ENCODE peak calls at places on chromosomes 2 and 18, in seven cellular contexts. One of them, this sample, is unnamed.

GRCh38 chr2:217945530-217945929 is 57.3 kb downstream of the TNS1 start:
- DNase-seq in epithelial cell of esophagus: no peak
- DNase-seq in GM06990: no peak
- DNase-seq in fibroblast of lung: no peak
- DNase-seq in upper lobe of left lung: no peak
- DNase-seq in CD8-positive, alpha-beta memory T cell: no peak
- DNase-seq in naive thymus-derived CD4-positive, alpha-beta T cell: no peak
- DNase-seq in this sample: no peak

GRCh38 chr2:115413796-115414195 is 971.4 kb downstream of the DPP10 start:
- DNase-seq in upper lobe of left lung: no peak
- DNase-seq in GM06990: no peak
- DNase-seq in naive thymus-derived CD4-positive, alpha-beta T cell: no peak
- DNase-seq in fibroblast of lung: no peak
- DNase-seq in epithelial cell of esophagus: no peak
- DNase-seq in CD8-positive, alpha-beta memory T cell: no peak
- DNase-seq in this sample: no peak

GRCh38 chr18:36448384-36449290 is 151.1 kb downstream of the FHOD3 start:
- DNase-seq in epithelial cell of esophagus: no peak
- DNase-seq in naive thymus-derived CD4-positive, alpha-beta T cell: no peak
- DNase-seq in upper lobe of left lung: no peak
- DNase-seq in fibroblast of lung: no peak
- DNase-seq in GM06990: no peak
- DNase-seq in CD8-positive, alpha-beta memory T cell: no peak
- DNase-seq in this sample: no peak

GRCh38 chr2:198782734-198783133 is 675.0 kb downstream of the SATB2 start:
- DNase-seq in naive thymus-derived CD4-positive, alpha-beta T cell: no peak
- DNase-seq in fibroblast of lung: no peak
- DNase-seq in epithelial cell of esophagus: no peak
- DNase-seq in GM06990: no peak
- DNase-seq in CD8-positive, alpha-beta memory T cell: no peak
- DNase-seq in upper lobe of left lung: no peak
- DNase-seq in this sample: no peak

GRCh38 chr2:2667690-2668089 is 336.6 kb upstream of the MYT1L start:
- DNase-seq in fibroblast of lung: no peak
- DNase-seq in epithelial cell of esophagus: no peak
- DNase-seq in CD8-positive, alpha-beta memory T cell: no peak
- DNase-seq in GM06990: no peak
- DNase-seq in upper lobe of left lung: no peak
- DNase-seq in naive thymus-derived CD4-positive, alpha-beta T cell: no peak
- DNase-seq in this sample: no peak

GRCh38 chr18:27921392-27921791 is 255.5 kb downstream of the CDH2 start:
- DNase-seq in epithelial cell of esophagus: no peak
- DNase-seq in upper lobe of left lung: no peak
- DNase-seq in naive thymus-derived CD4-positive, alpha-beta T cell: no peak
- DNase-seq in fibroblast of lung: no peak
- DNase-seq in GM06990: no peak
- DNase-seq in CD8-positive, alpha-beta memory T cell: no peak
- DNase-seq in this sample: no peak

GRCh38 chr2:181304011-181304844 is 153.0 kb upstream of the ITGA4 start:
- DNase-seq in fibroblast of lung: no peak
- DNase-seq in epithelial cell of esophagus: no peak
- DNase-seq in GM06990: peak
- DNase-seq in CD8-positive, alpha-beta memory T cell: no peak
- DNase-seq in upper lobe of left lung: no peak
- DNase-seq in naive thymus-derived CD4-positive, alpha-beta T cell: no peak
- DNase-seq in this sample: no peak

GRCh38 chr2:193141-193552 is 70.7 kb downstream of the SH3YL1 start:
- DNase-seq in GM06990: no peak
- DNase-seq in naive thymus-derived CD4-positive, alpha-beta T cell: no peak
- DNase-seq in fibroblast of lung: peak
- DNase-seq in CD8-positive, alpha-beta memory T cell: peak
- DNase-seq in upper lobe of left lung: no peak
- DNase-seq in epithelial cell of esophagus: no peak
- DNase-seq in this sample: peak

GRCh38 chr2:121189656-121190381 is 95.2 kb downstream of the TFCP2L1 start:
- DNase-seq in GM06990: no peak
- DNase-seq in CD8-positive, alpha-beta memory T cell: no peak
- DNase-seq in upper lobe of left lung: no peak
- DNase-seq in fibroblast of lung: no peak
- DNase-seq in naive thymus-derived CD4-positive, alpha-beta T cell: no peak
- DNase-seq in epithelial cell of esophagus: no peak
- DNase-seq in this sample: no peak

GRCh38 chr2:98715812-98716451 is 15.0 kb downstream of the MGAT4A start:
- DNase-seq in fibroblast of lung: no peak
- DNase-seq in GM06990: no peak
- DNase-seq in upper lobe of left lung: no peak
- DNase-seq in naive thymus-derived CD4-positive, alpha-beta T cell: no peak
- DNase-seq in epithelial cell of esophagus: no peak
- DNase-seq in CD8-positive, alpha-beta memory T cell: no peak
- DNase-seq in this sample: no peak

GRCh38 chr2:213834331-213834730 is 550.1 kb downstream of the SPAG16 start:
- DNase-seq in fibroblast of lung: peak
- DNase-seq in CD8-positive, alpha-beta memory T cell: no peak
- DNase-seq in naive thymus-derived CD4-positive, alpha-beta T cell: no peak
- DNase-seq in GM06990: no peak
- DNase-seq in epithelial cell of esophagus: peak
- DNase-seq in upper lobe of left lung: no peak
- DNase-seq in this sample: no peak

GRCh38 chr2:112005391-112006075 is 49.5 kb upstream of the TMEM87B start:
- DNase-seq in naive thymus-derived CD4-positive, alpha-beta T cell: no peak
- DNase-seq in upper lobe of left lung: no peak
- DNase-seq in fibroblast of lung: no peak
- DNase-seq in CD8-positive, alpha-beta memory T cell: no peak
- DNase-seq in GM06990: no peak
- DNase-seq in epithelial cell of esophagus: no peak
- DNase-seq in this sample: no peak

GRCh38 chr2:97868986-97869721 is 126.6 kb downstream of the TMEM131 start:
- DNase-seq in fibroblast of lung: peak
- DNase-seq in upper lobe of left lung: peak
- DNase-seq in CD8-positive, alpha-beta memory T cell: no peak
- DNase-seq in GM06990: no peak
- DNase-seq in naive thymus-derived CD4-positive, alpha-beta T cell: no peak
- DNase-seq in epithelial cell of esophagus: peak
- DNase-seq in this sample: no peak

GRCh38 chr2:25810428-25810827 is 67.9 kb downstream of the ASXL2 start:
- DNase-seq in epithelial cell of esophagus: no peak
- DNase-seq in fibroblast of lung: no peak
- DNase-seq in CD8-positive, alpha-beta memory T cell: no peak
- DNase-seq in naive thymus-derived CD4-positive, alpha-beta T cell: no peak
- DNase-seq in GM06990: no peak
- DNase-seq in upper lobe of left lung: no peak
- DNase-seq in this sample: no peak

GRCh38 chr2:146119586-146119985 is 1599.7 kb upstream of the ZEB2 start:
- DNase-seq in epithelial cell of esophagus: peak
- DNase-seq in GM06990: no peak
- DNase-seq in naive thymus-derived CD4-positive, alpha-beta T cell: no peak
- DNase-seq in fibroblast of lung: no peak
- DNase-seq in upper lobe of left lung: no peak
- DNase-seq in CD8-positive, alpha-beta memory T cell: no peak
- DNase-seq in this sample: no peak

GRCh38 chr2:129912066-129912820 is 67.2 kb upstream of the RAB6C start:
- DNase-seq in GM06990: no peak
- DNase-seq in epithelial cell of esophagus: no peak
- DNase-seq in fibroblast of lung: no peak
- DNase-seq in upper lobe of left lung: no peak
- DNase-seq in naive thymus-derived CD4-positive, alpha-beta T cell: no peak
- DNase-seq in CD8-positive, alpha-beta memory T cell: no peak
- DNase-seq in this sample: no peak

GRCh38 chr2:213723707-213724106 is 439.4 kb downstream of the SPAG16 start:
- DNase-seq in CD8-positive, alpha-beta memory T cell: no peak
- DNase-seq in fibroblast of lung: no peak
- DNase-seq in naive thymus-derived CD4-positive, alpha-beta T cell: no peak
- DNase-seq in upper lobe of left lung: no peak
- DNase-seq in epithelial cell of esophagus: no peak
- DNase-seq in GM06990: no peak
- DNase-seq in this sample: no peak

GRCh38 chr2:88832256-88832991 is 141.0 kb downstream of the RPIA start:
- DNase-seq in upper lobe of left lung: no peak
- DNase-seq in epithelial cell of esophagus: no peak
- DNase-seq in naive thymus-derived CD4-positive, alpha-beta T cell: no peak
- DNase-seq in GM06990: no peak
- DNase-seq in CD8-positive, alpha-beta memory T cell: no peak
- DNase-seq in fibroblast of lung: no peak
- DNase-seq in this sample: no peak

GRCh38 chr18:49161627-49162026 is 210.9 kb upstream of the SMAD7 start:
- DNase-seq in epithelial cell of esophagus: no peak
- DNase-seq in upper lobe of left lung: no peak
- DNase-seq in CD8-positive, alpha-beta memory T cell: no peak
- DNase-seq in GM06990: peak
- DNase-seq in naive thymus-derived CD4-positive, alpha-beta T cell: no peak
- DNase-seq in fibroblast of lung: peak
- DNase-seq in this sample: no peak

GRCh38 chr2:229805559-229805958 is 91.2 kb upstream of the DNER start:
- DNase-seq in naive thymus-derived CD4-positive, alpha-beta T cell: no peak
- DNase-seq in upper lobe of left lung: no peak
- DNase-seq in CD8-positive, alpha-beta memory T cell: no peak
- DNase-seq in fibroblast of lung: no peak
- DNase-seq in epithelial cell of esophagus: no peak
- DNase-seq in GM06990: no peak
- DNase-seq in this sample: no peak

GRCh38 chr2:8457092-8457481 is 224.8 kb upstream of the ID2 start:
- DNase-seq in upper lobe of left lung: no peak
- DNase-seq in naive thymus-derived CD4-positive, alpha-beta T cell: no peak
- DNase-seq in CD8-positive, alpha-beta memory T cell: peak
- DNase-seq in fibroblast of lung: no peak
- DNase-seq in epithelial cell of esophagus: no peak
- DNase-seq in GM06990: no peak
- DNase-seq in this sample: no peak

GRCh38 chr2:201931955-201932354 is 101.7 kb upstream of the FZD7 start:
- DNase-seq in fibroblast of lung: no peak
- DNase-seq in GM06990: no peak
- DNase-seq in naive thymus-derived CD4-positive, alpha-beta T cell: no peak
- DNase-seq in epithelial cell of esophagus: peak
- DNase-seq in CD8-positive, alpha-beta memory T cell: no peak
- DNase-seq in upper lobe of left lung: no peak
- DNase-seq in this sample: no peak

GRCh38 chr2:240931319-240931949 is 25.3 kb downstream of the CROCC2 start:
- DNase-seq in GM06990: no peak
- DNase-seq in naive thymus-derived CD4-positive, alpha-beta T cell: no peak
- DNase-seq in epithelial cell of esophagus: no peak
- DNase-seq in upper lobe of left lung: no peak
- DNase-seq in CD8-positive, alpha-beta memory T cell: peak
- DNase-seq in fibroblast of lung: no peak
- DNase-seq in this sample: no peak

GRCh38 chr2:170817247-170817998 is 736 bp downstream of the GAD1 start:
- DNase-seq in CD8-positive, alpha-beta memory T cell: no peak
- DNase-seq in epithelial cell of esophagus: no peak
- DNase-seq in fibroblast of lung: peak
- DNase-seq in upper lobe of left lung: no peak
- DNase-seq in naive thymus-derived CD4-positive, alpha-beta T cell: no peak
- DNase-seq in GM06990: peak
- DNase-seq in this sample: no peak

GRCh38 chr2:71129114-71129890 is 727 bp downstream of the MCEE start:
- DNase-seq in upper lobe of left lung: no peak
- DNase-seq in GM06990: no peak
- DNase-seq in epithelial cell of esophagus: no peak
- DNase-seq in naive thymus-derived CD4-positive, alpha-beta T cell: no peak
- DNase-seq in CD8-positive, alpha-beta memory T cell: no peak
- DNase-seq in fibroblast of lung: no peak
- DNase-seq in this sample: no peak

GRCh38 chr2:81647715-81648114 is 1343.2 kb upstream of the LRRTM1 start:
- DNase-seq in GM06990: no peak
- DNase-seq in epithelial cell of esophagus: no peak
- DNase-seq in naive thymus-derived CD4-positive, alpha-beta T cell: no peak
- DNase-seq in upper lobe of left lung: no peak
- DNase-seq in CD8-positive, alpha-beta memory T cell: no peak
- DNase-seq in fibroblast of lung: no peak
- DNase-seq in this sample: no peak

GRCh38 chr2:44680424-44680971 is 261.0 kb upstream of the SIX3 start:
- DNase-seq in GM06990: no peak
- DNase-seq in fibroblast of lung: no peak
- DNase-seq in epithelial cell of esophagus: no peak
- DNase-seq in naive thymus-derived CD4-positive, alpha-beta T cell: no peak
- DNase-seq in CD8-positive, alpha-beta memory T cell: no peak
- DNase-seq in upper lobe of left lung: no peak
- DNase-seq in this sample: no peak
- H3K4me3 ChIP-seq in GM06990: no peak
- H3K4me3 ChIP-seq in fibroblast of lung: no peak
- H3K4me3 ChIP-seq in epithelial cell of esophagus: no peak
- H3K4me3 ChIP-seq in naive thymus-derived CD4-positive, alpha-beta T cell: no peak
- H3K4me3 ChIP-seq in CD8-positive, alpha-beta memory T cell: no peak
- H3K4me3 ChIP-seq in upper lobe of left lung: no peak
- H3K4me3 ChIP-seq in this sample: no peak

GRCh38 chr2:127887452-127888219 is 1.9 kb upstream of the AMMECR1L start:
- DNase-seq in naive thymus-derived CD4-positive, alpha-beta T cell: no peak
- DNase-seq in epithelial cell of esophagus: no peak
- DNase-seq in CD8-positive, alpha-beta memory T cell: no peak
- DNase-seq in fibroblast of lung: peak
- DNase-seq in upper lobe of left lung: no peak
- DNase-seq in GM06990: no peak
- DNase-seq in this sample: no peak
- H3K4me3 ChIP-seq in naive thymus-derived CD4-positive, alpha-beta T cell: peak
- H3K4me3 ChIP-seq in epithelial cell of esophagus: peak
- H3K4me3 ChIP-seq in CD8-positive, alpha-beta memory T cell: peak
- H3K4me3 ChIP-seq in fibroblast of lung: peak
- H3K4me3 ChIP-seq in upper lobe of left lung: peak
- H3K4me3 ChIP-seq in GM06990: peak
- H3K4me3 ChIP-seq in this sample: no peak

GRCh38 chr2:154495455-154495868 is 203.0 kb upstream of the KCNJ3 start:
- DNase-seq in CD8-positive, alpha-beta memory T cell: no peak
- DNase-seq in fibroblast of lung: no peak
- DNase-seq in upper lobe of left lung: no peak
- DNase-seq in GM06990: no peak
- DNase-seq in epithelial cell of esophagus: no peak
- DNase-seq in naive thymus-derived CD4-positive, alpha-beta T cell: no peak
- DNase-seq in this sample: no peak
- H3K4me3 ChIP-seq in CD8-positive, alpha-beta memory T cell: no peak
- H3K4me3 ChIP-seq in fibroblast of lung: no peak
- H3K4me3 ChIP-seq in upper lobe of left lung: no peak
- H3K4me3 ChIP-seq in GM06990: no peak
- H3K4me3 ChIP-seq in epithelial cell of esophagus: no peak
- H3K4me3 ChIP-seq in naive thymus-derived CD4-positive, alpha-beta T cell: no peak
- H3K4me3 ChIP-seq in this sample: no peak

GRCh38 chr18:23136326-23137092 is 1.2 kb downstream of the CABLES1 start:
- DNase-seq in CD8-positive, alpha-beta memory T cell: no peak
- DNase-seq in epithelial cell of esophagus: peak
- DNase-seq in naive thymus-derived CD4-positive, alpha-beta T cell: no peak
- DNase-seq in GM06990: peak
- DNase-seq in fibroblast of lung: peak
- DNase-seq in upper lobe of left lung: peak
- DNase-seq in this sample: no peak

GRCh38 chr18:23138470-23138869 is 3.2 kb downstream of the CABLES1 start:
- DNase-seq in CD8-positive, alpha-beta memory T cell: no peak
- DNase-seq in naive thymus-derived CD4-positive, alpha-beta T cell: no peak
- DNase-seq in epithelial cell of esophagus: no peak
- DNase-seq in GM06990: no peak
- DNase-seq in fibroblast of lung: no peak
- DNase-seq in upper lobe of left lung: peak
- DNase-seq in this sample: no peak

GRCh38 chr18:23137093-23137640 is 1.9 kb downstream of the CABLES1 start:
- DNase-seq in fibroblast of lung: peak
- DNase-seq in epithelial cell of esophagus: no peak
- DNase-seq in GM06990: no peak
- DNase-seq in upper lobe of left lung: peak
- DNase-seq in naive thymus-derived CD4-positive, alpha-beta T cell: no peak
- DNase-seq in CD8-positive, alpha-beta memory T cell: no peak
- DNase-seq in this sample: no peak

GRCh38 chr18:23135679-23136325 is 517 bp downstream of the CABLES1 start:
- DNase-seq in upper lobe of left lung: no peak
- DNase-seq in GM06990: peak
- DNase-seq in naive thymus-derived CD4-positive, alpha-beta T cell: no peak
- DNase-seq in CD8-positive, alpha-beta memory T cell: no peak
- DNase-seq in epithelial cell of esophagus: peak
- DNase-seq in fibroblast of lung: no peak
- DNase-seq in this sample: no peak

GRCh38 chr18:23137788-23138216 is 2.5 kb downstream of the CABLES1 start:
- DNase-seq in naive thymus-derived CD4-positive, alpha-beta T cell: no peak
- DNase-seq in CD8-positive, alpha-beta memory T cell: no peak
- DNase-seq in epithelial cell of esophagus: no peak
- DNase-seq in GM06990: no peak
- DNase-seq in upper lobe of left lung: peak
- DNase-seq in fibroblast of lung: no peak
- DNase-seq in this sample: no peak
- H3K4me3 ChIP-seq in naive thymus-derived CD4-positive, alpha-beta T cell: no peak
- H3K4me3 ChIP-seq in CD8-positive, alpha-beta memory T cell: no peak
- H3K4me3 ChIP-seq in epithelial cell of esophagus: no peak
- H3K4me3 ChIP-seq in GM06990: peak
- H3K4me3 ChIP-seq in upper lobe of left lung: peak
- H3K4me3 ChIP-seq in fibroblast of lung: peak
- H3K4me3 ChIP-seq in this sample: no peak